ENCODE peak calls at places on chromosomes 12 and 14, in six cellular contexts. Y is mesenchymal stem cell, B is hepatocyte, O is prostate gland, C is left ventricle myocardium inferior, R is tibial nerve. L is an unnamed sample.

GRCh38 chr12:40058721-40059190 is 47.1 kb downstream of the SLC2A13 start:
- DNase-seq in Y (peak; percentile 15), B (peak; percentile 11), O (no peak), C (no peak), R (no peak), L (no peak)

GRCh38 chr14:51540364-51540763 is 111.3 kb upstream of the FRMD6 start:
- DNase-seq in Y (peak; percentile 44), B (no peak), O (no peak), C (no peak), R (no peak), L (no peak)

GRCh38 chr14:65959563-65960024 is 526.6 kb upstream of the CCDC196 start:
- DNase-seq in Y (no peak), B (no peak), O (no peak), C (no peak), R (no peak), L (no peak)

GRCh38 chr12:107461222-107461980 is 224.2 kb upstream of the PWP1 start:
- DNase-seq in Y (no peak), B (peak; percentile 17), O (no peak), C (no peak), R (no peak), L (peak; percentile 20)

GRCh38 chr14:103281496-103282231 is 52.4 kb upstream of the EIF5 start:
- DNase-seq in Y (peak; percentile 79), B (peak; percentile 79), O (no peak), C (no peak), R (no peak), L (peak; percentile 45)

GRCh38 chr12:111442301-111443045 is 36.8 kb downstream of the SH2B3 start:
- DNase-seq in Y (no peak), B (no peak), O (no peak), C (no peak), R (no peak), L (no peak)

GRCh38 chr14:91862417-91862816 is 4.9 kb downstream of the TC2N start:
- DNase-seq in Y (no peak), B (no peak), O (no peak), C (no peak), R (no peak), L (no peak)

GRCh38 chr14:20934148-20934762 is 21.0 kb upstream of the RNASE2 start:
- DNase-seq in Y (peak; percentile 3), B (peak; percentile 36), O (no peak), C (peak; percentile 20), R (no peak), L (peak; percentile 61)

GRCh38 chr12:31000751-31001150 is 72.9 kb upstream of the DDX11 start:
- DNase-seq in Y (peak; percentile 43), B (no peak), O (no peak), C (no peak), R (no peak), L (no peak)

GRCh38 chr12:130339946-130340345 is 2.3 kb downstream of the PIWIL1 start:
- DNase-seq in Y (no peak), B (peak; percentile 58), O (no peak), C (no peak), R (no peak), L (no peak)

GRCh38 chr14:78440351-78440750 is 270.2 kb downstream of the NRXN3 start:
- DNase-seq in Y (no peak), B (no peak), O (no peak), C (no peak), R (no peak), L (no peak)

GRCh38 chr12:84994436-84994835 is 41.6 kb downstream of the TSPAN19 start:
- DNase-seq in Y (peak; percentile 45), B (no peak), O (no peak), C (no peak), R (no peak), L (no peak)

GRCh38 chr12:68121143-68121542 is 38.4 kb downstream of the IFNG start:
- DNase-seq in Y (no peak), B (no peak), O (no peak), C (no peak), R (no peak), L (no peak)

GRCh38 chr14:67837011-67837624 is 17.5 kb downstream of the RAD51B start:
- DNase-seq in Y (peak; percentile 85), B (peak; percentile 85), O (peak; percentile 79), C (no peak), R (no peak), L (peak; percentile 62)

GRCh38 chr12:65665817-65666216 is 158.5 kb upstream of the HMGA2 start:
- DNase-seq in Y (no peak), B (no peak), O (no peak), C (no peak), R (no peak), L (no peak)

GRCh38 chr12:2212971-2213869 is 160.4 kb downstream of the CACNA1C start:
- DNase-seq in Y (peak; percentile 68), B (peak; percentile 72), O (no peak), C (no peak), R (no peak), L (peak; percentile 36)

GRCh38 chr14:29220077-29220476 is 453.5 kb downstream of the FOXG1 start:
- DNase-seq in Y (no peak), B (no peak), O (no peak), C (no peak), R (no peak), L (no peak)

GRCh38 chr12:32061033-32061432 is 45.6 kb upstream of the BICD1 start:
- DNase-seq in Y (no peak), B (no peak), O (no peak), C (no peak), R (no peak), L (no peak)

GRCh38 chr12:2693980-2694379 is 100.8 kb upstream of the FKBP4 start:
- DNase-seq in Y (no peak), B (no peak), O (no peak), C (no peak), R (no peak), L (no peak)

GRCh38 chr12:128314611-128315010 is 47.6 kb downstream of the TMEM132C start:
- DNase-seq in Y (no peak), B (no peak), O (no peak), C (no peak), R (no peak), L (no peak)

GRCh38 chr14:45680531-45680930 is 427.5 kb upstream of the MIS18BP1 start:
- DNase-seq in Y (no peak), B (no peak), O (no peak), C (no peak), R (no peak), L (no peak)

GRCh38 chr12:48074266-48074665 is 31.6 kb downstream of the SENP1 start:
- DNase-seq in Y (no peak), B (no peak), O (no peak), C (no peak), R (no peak), L (no peak)

GRCh38 chr12:21989819-21990412 is 48.7 kb upstream of the ABCC9 start:
- DNase-seq in Y (peak; percentile 12), B (peak; percentile 37), O (no peak), C (no peak), R (no peak), L (no peak)

GRCh38 chr12:11795192-11795909 is 145.9 kb downstream of the ETV6 start:
- DNase-seq in Y (no peak), B (no peak), O (no peak), C (no peak), R (no peak), L (no peak)

GRCh38 chr12:42921741-42922511 is 332.4 kb upstream of the PRICKLE1 start:
- DNase-seq in Y (peak; percentile 77), B (peak; percentile 13), O (peak; percentile 61), C (no peak), R (no peak), L (no peak)

GRCh38 chr12:123115409-123116111 is 35.3 kb downstream of the PITPNM2 start:
- DNase-seq in Y (peak; percentile 91), B (peak; percentile 44), O (no peak), C (peak; percentile 52), R (peak; percentile 49), L (no peak)

GRCh38 chr14:101068293-101068957 is 164.9 kb upstream of the RTL1 start:
- DNase-seq in Y (no peak), B (no peak), O (no peak), C (no peak), R (peak; percentile 3), L (no peak)

DNA sequence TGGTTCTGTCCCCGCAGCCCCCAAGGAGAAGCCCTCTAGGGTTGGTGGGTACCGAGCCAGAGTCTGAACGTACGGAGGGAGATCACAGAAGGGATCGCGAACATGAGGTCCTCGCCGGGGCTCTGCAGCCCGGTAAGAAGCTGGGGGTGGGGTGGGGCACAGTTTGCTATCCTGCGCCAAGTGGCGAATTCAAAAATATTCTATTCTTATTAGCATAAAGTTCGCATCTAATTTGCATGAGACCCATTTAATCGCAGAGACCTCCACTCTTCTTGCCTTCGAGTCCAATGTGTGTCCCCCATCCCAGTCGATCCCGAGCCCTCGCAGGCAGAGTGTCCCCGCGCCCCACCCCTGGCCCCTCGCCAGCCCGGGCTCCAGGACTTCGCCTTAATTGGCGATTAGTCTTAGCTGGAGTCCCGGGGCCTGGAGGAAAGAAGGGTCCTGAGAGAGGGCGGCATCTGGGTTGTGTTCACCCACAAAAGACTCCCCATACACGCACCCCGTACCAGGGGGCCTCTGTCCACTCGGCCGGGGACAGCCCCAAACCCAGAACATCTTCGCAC is 601 bp upstream of the ARHGEF25 start:
- DNase-seq in Y (no peak), B (no peak), O (no peak), C (peak; percentile 75), R (no peak), L (peak; percentile 43)
- H3K4me1 ChIP-seq in Y (peaks cover 16% of the 10 kb centered on the region), B (peaks cover 15% of the 10 kb centered on the region), O (no peaks in the 10 kb centered on the region), C (peaks cover 96% of the 10 kb centered on the region), R (peaks cover 7% of the 10 kb centered on the region), L (peaks cover 23% of the 10 kb centered on the region)

DNA sequence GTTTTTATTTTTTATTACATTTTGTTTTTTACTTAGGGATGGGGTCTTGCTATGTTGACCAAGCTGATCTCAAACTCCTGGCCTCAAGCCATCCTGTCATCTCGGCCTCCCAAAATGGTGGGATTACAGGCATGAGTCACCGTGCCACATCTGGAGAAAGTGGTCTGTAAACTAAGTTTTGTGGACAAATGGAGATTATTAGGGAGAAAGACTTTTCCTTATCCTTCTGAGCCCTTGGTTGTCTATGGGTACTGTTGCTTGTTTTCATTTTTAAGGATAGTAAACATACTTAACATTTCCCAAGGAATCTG is 37.8 kb downstream of the WNK1 start:
- DNase-seq in Y (no peak), B (no peak), O (no peak), C (no peak), R (no peak), L (no peak)
- H3K4me1 ChIP-seq in Y (no peaks in the 10 kb centered on the region), B (peaks cover 12% of the 10 kb centered on the region), O (no peaks in the 10 kb centered on the region), C (peaks cover 97% of the 10 kb centered on the region), R (peaks cover 14% of the 10 kb centered on the region), L (peaks cover 28% of the 10 kb centered on the region)

GRCh38 chr14:59252772-59253500 is 64.5 kb downstream of the DAAM1 start:
- DNase-seq in Y (peak; percentile 29), B (no peak), O (no peak), C (no peak), R (no peak), L (no peak)
- H3K4me1 ChIP-seq in Y (peaks cover 7% of the 10 kb centered on the region), B (peaks cover 13% of the 10 kb centered on the region), O (peaks cover 8% of the 10 kb centered on the region), C (peaks cover 98% of the 10 kb centered on the region), R (peaks cover 23% of the 10 kb centered on the region), L (peaks cover 39% of the 10 kb centered on the region)

GRCh38 chr14:62081012-62081612 is 318.9 kb downstream of the SNAPC1 start:
- DNase-seq in Y (no peak), B (no peak), O (no peak), C (no peak), R (no peak), L (no peak)

GRCh38 chr14:62087191-62087590 is 325.0 kb downstream of the SNAPC1 start:
- DNase-seq in Y (no peak), B (no peak), O (no peak), C (no peak), R (no peak), L (no peak)

GRCh38 chr14:62081956-62082355 is 319.7 kb downstream of the SNAPC1 start:
- DNase-seq in Y (no peak), B (no peak), O (no peak), C (no peak), R (no peak), L (no peak)

GRCh38 chr14:62082779-62083178 is 320.6 kb downstream of the SNAPC1 start:
- DNase-seq in Y (no peak), B (no peak), O (no peak), C (no peak), R (no peak), L (no peak)

GRCh38 chr14:62084020-62084419 is 321.8 kb downstream of the SNAPC1 start:
- DNase-seq in Y (no peak), B (no peak), O (no peak), C (no peak), R (no peak), L (no peak)
- H3K4me1 ChIP-seq in Y (no peaks in the 10 kb centered on the region), B (no peaks in the 10 kb centered on the region), O (no peaks in the 10 kb centered on the region), C (no peaks in the 10 kb centered on the region), R (no peaks in the 10 kb centered on the region), L (no peaks in the 10 kb centered on the region)